ENCODE peak calls at places on chromosomes 6 and 20, in ten cellular contexts. One of them, this sample, is unnamed.

GRCh38 chr6:4059115-4059777 is 19.7 kb downstream of the FAM217A start:
- DNase-seq in pancreas: no peak
- DNase-seq in transverse colon: no peak
- DNase-seq in GM12891: no peak
- DNase-seq in NCI-H1105 treated with DMSO at 0.1 percent for 48 hours: no peak
- DNase-seq in GDM1: peak; percentile 7
- DNase-seq in fibroblast of lung: peak; percentile 84
- DNase-seq in left cardiac atrium: no peak
- DNase-seq in heart left ventricle: no peak
- DNase-seq in NCI-H446: no peak
- DNase-seq in this sample: no peak

GRCh38 chr20:44770480-44771171 is 25.0 kb downstream of the KCNK15 start:
- DNase-seq in pancreas: no peak
- DNase-seq in transverse colon: no peak
- DNase-seq in GM12891: no peak
- DNase-seq in NCI-H1105 treated with DMSO at 0.1 percent for 48 hours: no peak
- DNase-seq in GDM1: no peak
- DNase-seq in fibroblast of lung: no peak
- DNase-seq in left cardiac atrium: no peak
- DNase-seq in heart left ventricle: no peak
- DNase-seq in NCI-H446: no peak
- DNase-seq in this sample: no peak

GRCh38 chr6:119467478-119468081 is 118.0 kb upstream of the MAN1A1 start:
- DNase-seq in pancreas: no peak
- DNase-seq in transverse colon: no peak
- DNase-seq in GM12891: no peak
- DNase-seq in NCI-H1105 treated with DMSO at 0.1 percent for 48 hours: no peak
- DNase-seq in GDM1: no peak
- DNase-seq in fibroblast of lung: peak; percentile 74
- DNase-seq in left cardiac atrium: no peak
- DNase-seq in heart left ventricle: no peak
- DNase-seq in NCI-H446: no peak
- DNase-seq in this sample: no peak

GRCh38 chr20:52847029-52847660 is 125.0 kb upstream of the TSHZ2 start:
- DNase-seq in pancreas: no peak
- DNase-seq in transverse colon: no peak
- DNase-seq in GM12891: no peak
- DNase-seq in NCI-H1105 treated with DMSO at 0.1 percent for 48 hours: no peak
- DNase-seq in GDM1: no peak
- DNase-seq in fibroblast of lung: no peak
- DNase-seq in left cardiac atrium: no peak
- DNase-seq in heart left ventricle: no peak
- DNase-seq in NCI-H446: no peak
- DNase-seq in this sample: no peak

GRCh38 chr6:36848658-36849441 is 9.6 kb upstream of the CPNE5 start:
- DNase-seq in pancreas: peak; percentile 80
- DNase-seq in transverse colon: peak; percentile 63
- DNase-seq in GM12891: no peak
- DNase-seq in NCI-H1105 treated with DMSO at 0.1 percent for 48 hours: peak; percentile 87
- DNase-seq in GDM1: no peak
- DNase-seq in fibroblast of lung: no peak
- DNase-seq in left cardiac atrium: peak; percentile 85
- DNase-seq in heart left ventricle: peak; percentile 78
- DNase-seq in NCI-H446: no peak
- DNase-seq in this sample: peak; percentile 64

GRCh38 chr6:170038251-170038650 is 252.6 kb downstream of the DLL1 start:
- DNase-seq in pancreas: no peak
- DNase-seq in transverse colon: no peak
- DNase-seq in GM12891: no peak
- DNase-seq in NCI-H1105 treated with DMSO at 0.1 percent for 48 hours: no peak
- DNase-seq in GDM1: no peak
- DNase-seq in fibroblast of lung: no peak
- DNase-seq in left cardiac atrium: no peak
- DNase-seq in heart left ventricle: no peak
- DNase-seq in NCI-H446: no peak
- DNase-seq in this sample: no peak

GRCh38 chr6:45737331-45738056 is 278.2 kb downstream of the CLIC5 start:
- DNase-seq in pancreas: no peak
- DNase-seq in transverse colon: no peak
- DNase-seq in GM12891: peak; percentile 13
- DNase-seq in NCI-H1105 treated with DMSO at 0.1 percent for 48 hours: no peak
- DNase-seq in GDM1: no peak
- DNase-seq in fibroblast of lung: no peak
- DNase-seq in left cardiac atrium: no peak
- DNase-seq in heart left ventricle: no peak
- DNase-seq in NCI-H446: no peak
- DNase-seq in this sample: no peak

GRCh38 chr20:64129146-64129782 is 21.9 kb upstream of the NPBWR2 start:
- DNase-seq in pancreas: no peak
- DNase-seq in transverse colon: no peak
- DNase-seq in GM12891: no peak
- DNase-seq in NCI-H1105 treated with DMSO at 0.1 percent for 48 hours: no peak
- DNase-seq in GDM1: no peak
- DNase-seq in fibroblast of lung: no peak
- DNase-seq in left cardiac atrium: no peak
- DNase-seq in heart left ventricle: peak; percentile 37
- DNase-seq in NCI-H446: no peak
- DNase-seq in this sample: no peak

GRCh38 chr20:41392871-41393704 is 26.5 kb upstream of the EMILIN3 start:
- DNase-seq in pancreas: no peak
- DNase-seq in transverse colon: no peak
- DNase-seq in GM12891: no peak
- DNase-seq in NCI-H1105 treated with DMSO at 0.1 percent for 48 hours: no peak
- DNase-seq in GDM1: no peak
- DNase-seq in fibroblast of lung: peak; percentile 49
- DNase-seq in left cardiac atrium: peak; percentile 62
- DNase-seq in heart left ventricle: peak; percentile 83
- DNase-seq in NCI-H446: no peak
- DNase-seq in this sample: peak; percentile 27

GRCh38 chr6:157859775-157860504 is 36.9 kb downstream of the SNX9 start:
- DNase-seq in pancreas: no peak
- DNase-seq in transverse colon: no peak
- DNase-seq in GM12891: no peak
- DNase-seq in NCI-H1105 treated with DMSO at 0.1 percent for 48 hours: no peak
- DNase-seq in GDM1: no peak
- DNase-seq in fibroblast of lung: no peak
- DNase-seq in left cardiac atrium: no peak
- DNase-seq in heart left ventricle: no peak
- DNase-seq in NCI-H446: no peak
- DNase-seq in this sample: no peak

GRCh38 chr6:43856005-43856765 is 86.2 kb downstream of the VEGFA start:
- DNase-seq in pancreas: peak; percentile 71
- DNase-seq in transverse colon: peak; percentile 41
- DNase-seq in GM12891: no peak
- DNase-seq in NCI-H1105 treated with DMSO at 0.1 percent for 48 hours: no peak
- DNase-seq in GDM1: no peak
- DNase-seq in fibroblast of lung: peak; percentile 28
- DNase-seq in left cardiac atrium: peak; percentile 36
- DNase-seq in heart left ventricle: no peak
- DNase-seq in NCI-H446: no peak
- DNase-seq in this sample: peak; percentile 39

GRCh38 chr20:63269724-63270123 is 2.9 kb upstream of the ARFGAP1 start:
- DNase-seq in pancreas: no peak
- DNase-seq in transverse colon: no peak
- DNase-seq in GM12891: no peak
- DNase-seq in NCI-H1105 treated with DMSO at 0.1 percent for 48 hours: no peak
- DNase-seq in GDM1: no peak
- DNase-seq in fibroblast of lung: no peak
- DNase-seq in left cardiac atrium: no peak
- DNase-seq in heart left ventricle: no peak
- DNase-seq in NCI-H446: no peak
- DNase-seq in this sample: no peak

GRCh38 chr20:51985013-51985415 is 182.7 kb upstream of the SALL4 start:
- DNase-seq in pancreas: no peak
- DNase-seq in transverse colon: no peak
- DNase-seq in GM12891: no peak
- DNase-seq in NCI-H1105 treated with DMSO at 0.1 percent for 48 hours: no peak
- DNase-seq in GDM1: no peak
- DNase-seq in fibroblast of lung: peak; percentile 95
- DNase-seq in left cardiac atrium: no peak
- DNase-seq in heart left ventricle: no peak
- DNase-seq in NCI-H446: no peak
- DNase-seq in this sample: no peak

GRCh38 chr6:108097882-108098281 is 23.3 kb upstream of the OSTM1 start:
- DNase-seq in pancreas: no peak
- DNase-seq in transverse colon: no peak
- DNase-seq in GM12891: no peak
- DNase-seq in NCI-H1105 treated with DMSO at 0.1 percent for 48 hours: no peak
- DNase-seq in GDM1: no peak
- DNase-seq in fibroblast of lung: no peak
- DNase-seq in left cardiac atrium: no peak
- DNase-seq in heart left ventricle: no peak
- DNase-seq in NCI-H446: no peak
- DNase-seq in this sample: no peak

GRCh38 chr6:33029297-33030184 is 20.1 kb upstream of the HLA-DOA start:
- DNase-seq in pancreas: no peak
- DNase-seq in transverse colon: peak; percentile 32
- DNase-seq in GM12891: no peak
- DNase-seq in NCI-H1105 treated with DMSO at 0.1 percent for 48 hours: no peak
- DNase-seq in GDM1: peak; percentile 88
- DNase-seq in fibroblast of lung: no peak
- DNase-seq in left cardiac atrium: peak; percentile 42
- DNase-seq in heart left ventricle: no peak
- DNase-seq in NCI-H446: no peak
- DNase-seq in this sample: peak; percentile 55

GRCh38 chr6:149862901-149863595 is 1.1 kb downstream of the LRP11 start:
- DNase-seq in pancreas: peak; percentile 78
- DNase-seq in transverse colon: peak; percentile 67
- DNase-seq in GM12891: peak; percentile 31
- DNase-seq in NCI-H1105 treated with DMSO at 0.1 percent for 48 hours: peak; percentile 58
- DNase-seq in GDM1: no peak
- DNase-seq in fibroblast of lung: peak; percentile 59
- DNase-seq in left cardiac atrium: peak; percentile 74
- DNase-seq in heart left ventricle: peak; percentile 81
- DNase-seq in NCI-H446: peak; percentile 75
- DNase-seq in this sample: peak; percentile 73

GRCh38 chr6:124573953-124574352 is 388.3 kb upstream of the RNF217 start:
- DNase-seq in pancreas: no peak
- DNase-seq in transverse colon: no peak
- DNase-seq in GM12891: no peak
- DNase-seq in NCI-H1105 treated with DMSO at 0.1 percent for 48 hours: no peak
- DNase-seq in GDM1: no peak
- DNase-seq in fibroblast of lung: no peak
- DNase-seq in left cardiac atrium: no peak
- DNase-seq in heart left ventricle: no peak
- DNase-seq in NCI-H446: no peak
- DNase-seq in this sample: no peak

GRCh38 chr6:37499433-37500293 is at the start of gene CCDC167:
- DNase-seq in pancreas: peak; percentile 91
- DNase-seq in transverse colon: peak; percentile 95
- DNase-seq in GM12891: peak; percentile 75
- DNase-seq in NCI-H1105 treated with DMSO at 0.1 percent for 48 hours: peak; percentile 100
- DNase-seq in GDM1: peak; percentile 96
- DNase-seq in fibroblast of lung: peak; percentile 95
- DNase-seq in left cardiac atrium: peak; percentile 98
- DNase-seq in heart left ventricle: peak; percentile 97
- DNase-seq in NCI-H446: peak; percentile 99
- DNase-seq in this sample: peak; percentile 94

GRCh38 chr20:37408202-37408929 is 62.4 kb downstream of the SRC start:
- DNase-seq in pancreas: no peak
- DNase-seq in transverse colon: no peak
- DNase-seq in GM12891: no peak
- DNase-seq in NCI-H1105 treated with DMSO at 0.1 percent for 48 hours: no peak
- DNase-seq in GDM1: no peak
- DNase-seq in fibroblast of lung: no peak
- DNase-seq in left cardiac atrium: no peak
- DNase-seq in heart left ventricle: peak; percentile 44
- DNase-seq in NCI-H446: no peak
- DNase-seq in this sample: no peak

GRCh38 chr6:44712353-44713147 is 325.0 kb downstream of the CDC5L start:
- DNase-seq in pancreas: no peak
- DNase-seq in transverse colon: no peak
- DNase-seq in GM12891: no peak
- DNase-seq in NCI-H1105 treated with DMSO at 0.1 percent for 48 hours: no peak
- DNase-seq in GDM1: no peak
- DNase-seq in fibroblast of lung: no peak
- DNase-seq in left cardiac atrium: no peak
- DNase-seq in heart left ventricle: no peak
- DNase-seq in NCI-H446: no peak
- DNase-seq in this sample: no peak

GRCh38 chr6:131061771-131062160 is 1.3 kb downstream of the EPB41L2 start:
- DNase-seq in pancreas: no peak
- DNase-seq in transverse colon: no peak
- DNase-seq in GM12891: no peak
- DNase-seq in NCI-H1105 treated with DMSO at 0.1 percent for 48 hours: no peak
- DNase-seq in GDM1: no peak
- DNase-seq in fibroblast of lung: no peak
- DNase-seq in left cardiac atrium: no peak
- DNase-seq in heart left ventricle: no peak
- DNase-seq in NCI-H446: no peak
- DNase-seq in this sample: no peak

GRCh38 chr20:50380697-50381040 is 129.5 kb upstream of the PTPN1 start:
- DNase-seq in pancreas: peak; percentile 49
- DNase-seq in transverse colon: peak; percentile 59
- DNase-seq in GM12891: no peak
- DNase-seq in NCI-H1105 treated with DMSO at 0.1 percent for 48 hours: no peak
- DNase-seq in GDM1: no peak
- DNase-seq in fibroblast of lung: peak; percentile 72
- DNase-seq in left cardiac atrium: no peak
- DNase-seq in heart left ventricle: no peak
- DNase-seq in NCI-H446: peak; percentile 37
- DNase-seq in this sample: no peak

GRCh38 chr6:3357669-3358068 is 98.9 kb downstream of the PSMG4 start:
- DNase-seq in pancreas: no peak
- DNase-seq in transverse colon: no peak
- DNase-seq in GM12891: no peak
- DNase-seq in NCI-H1105 treated with DMSO at 0.1 percent for 48 hours: no peak
- DNase-seq in GDM1: no peak
- DNase-seq in fibroblast of lung: no peak
- DNase-seq in left cardiac atrium: no peak
- DNase-seq in heart left ventricle: no peak
- DNase-seq in NCI-H446: no peak
- DNase-seq in this sample: no peak

GRCh38 chr20:14223806-14224205 is 113.6 kb downstream of the FLRT3 start:
- DNase-seq in pancreas: no peak
- DNase-seq in transverse colon: no peak
- DNase-seq in GM12891: no peak
- DNase-seq in NCI-H1105 treated with DMSO at 0.1 percent for 48 hours: no peak
- DNase-seq in GDM1: no peak
- DNase-seq in fibroblast of lung: no peak
- DNase-seq in left cardiac atrium: no peak
- DNase-seq in heart left ventricle: no peak
- DNase-seq in NCI-H446: no peak
- DNase-seq in this sample: peak; percentile 25

GRCh38 chr6:169723200-169723909 is 945 bp downstream of the PHF10 start:
- DNase-seq in pancreas: peak; percentile 84
- DNase-seq in transverse colon: peak; percentile 81
- DNase-seq in GM12891: peak; percentile 49
- DNase-seq in NCI-H1105 treated with DMSO at 0.1 percent for 48 hours: peak; percentile 74
- DNase-seq in GDM1: peak; percentile 39
- DNase-seq in fibroblast of lung: peak; percentile 66
- DNase-seq in left cardiac atrium: peak; percentile 84
- DNase-seq in heart left ventricle: peak; percentile 91
- DNase-seq in NCI-H446: peak; percentile 46
- DNase-seq in this sample: peak; percentile 56

GRCh38 chr20:24622856-24623255 is 153.4 kb downstream of the SYNDIG1 start:
- DNase-seq in pancreas: no peak
- DNase-seq in transverse colon: no peak
- DNase-seq in GM12891: no peak
- DNase-seq in NCI-H1105 treated with DMSO at 0.1 percent for 48 hours: no peak
- DNase-seq in GDM1: no peak
- DNase-seq in fibroblast of lung: peak; percentile 45
- DNase-seq in left cardiac atrium: no peak
- DNase-seq in heart left ventricle: no peak
- DNase-seq in NCI-H446: no peak
- DNase-seq in this sample: no peak

GRCh38 chr6:161091972-161092701 is 100.6 kb downstream of the MAP3K4 start:
- DNase-seq in pancreas: no peak
- DNase-seq in transverse colon: no peak
- DNase-seq in GM12891: no peak
- DNase-seq in NCI-H1105 treated with DMSO at 0.1 percent for 48 hours: no peak
- DNase-seq in GDM1: no peak
- DNase-seq in fibroblast of lung: peak; percentile 11
- DNase-seq in left cardiac atrium: no peak
- DNase-seq in heart left ventricle: no peak
- DNase-seq in NCI-H446: no peak
- DNase-seq in this sample: no peak

GRCh38 chr20:44426879-44427785 is 48.5 kb upstream of the TTPAL start:
- DNase-seq in pancreas: no peak
- DNase-seq in transverse colon: no peak
- DNase-seq in GM12891: no peak
- DNase-seq in NCI-H1105 treated with DMSO at 0.1 percent for 48 hours: no peak
- DNase-seq in GDM1: no peak
- DNase-seq in fibroblast of lung: no peak
- DNase-seq in left cardiac atrium: no peak
- DNase-seq in heart left ventricle: no peak
- DNase-seq in NCI-H446: no peak
- DNase-seq in this sample: no peak